ENCODE peak calls at places on chromosomes 2 and 18, in eight cellular contexts. J, X, V, O, U, C, Y and L are unnamed samples.

GRCh38 chr2:105239924-105240323 is 1.6 kb upstream of the GPR45 start:
- DNase-seq in U (no peak), Y (peak), V (no peak), X (peak), O (no peak), J (no peak), C (no peak), L (no peak)

GRCh38 chr18:52426462-52426861 is 86.5 kb downstream of the DCC start:
- DNase-seq in X (no peak), J (no peak), Y (no peak), U (no peak), C (no peak), O (no peak), V (no peak), L (no peak)

GRCh38 chr2:64836566-64836965 is 152.6 kb upstream of the SLC1A4 start:
- DNase-seq in Y (no peak), J (no peak), O (no peak), X (no peak), V (no peak), C (no peak), U (no peak), L (no peak)

GRCh38 chr2:98383166-98383565 is 36.9 kb downstream of the CNGA3 start:
- DNase-seq in X (no peak), V (no peak), Y (no peak), C (no peak), J (no peak), U (no peak), O (no peak), L (no peak)

GRCh38 chr18:61149786-61150185 is 183.4 kb upstream of the CDH20 start:
- DNase-seq in V (no peak), J (no peak), O (no peak), U (no peak), X (no peak), C (no peak), Y (no peak), L (no peak)

GRCh38 chr2:5706717-5707455 is 14.7 kb downstream of the SOX11 start:
- DNase-seq in X (no peak), O (no peak), U (no peak), J (no peak), Y (no peak), C (peak), V (no peak), L (no peak)

GRCh38 chr2:37842732-37843353 is 82.2 kb upstream of the RMDN2 start:
- DNase-seq in V (no peak), X (no peak), U (no peak), O (no peak), Y (no peak), C (no peak), J (no peak), L (no peak)

GRCh38 chr2:200677721-200678532 is 92.1 kb downstream of the AOX1 start:
- DNase-seq in U (no peak), X (no peak), O (no peak), V (no peak), J (no peak), Y (peak), C (peak), L (no peak)

GRCh38 chr18:50817898-50818250 is 1.9 kb downstream of the MRO start:
- DNase-seq in J (no peak), C (no peak), V (no peak), O (no peak), Y (peak), U (no peak), X (no peak), L (no peak)

GRCh38 chr18:25896178-25896780 is 194.1 kb downstream of the SS18 start:
- DNase-seq in J (no peak), V (peak), X (no peak), Y (peak), O (peak), C (peak), U (no peak), L (no peak)

GRCh38 chr2:240452471-240453256 is 17.2 kb downstream of the GPC1 start:
- DNase-seq in X (no peak), J (peak), Y (no peak), V (peak), O (no peak), C (peak), U (peak), L (peak)

GRCh38 chr18:21262979-21263378 is 20.9 kb downstream of the GREB1L start:
- DNase-seq in J (no peak), U (no peak), C (peak), V (no peak), X (no peak), Y (no peak), O (no peak), L (no peak)

GRCh38 chr18:75727479-75727878 is 300.0 kb upstream of the SMIM21 start:
- DNase-seq in V (peak), U (no peak), Y (peak), O (no peak), J (peak), C (peak), X (no peak), L (peak)

GRCh38 chr2:10844083-10844482 is 31.5 kb upstream of the PDIA6 start:
- DNase-seq in U (peak), C (peak), J (peak), Y (no peak), X (peak), O (no peak), V (no peak), L (no peak)

GRCh38 chr2:158297606-158298005 is 158.9 kb downstream of the CCDC148 start:
- DNase-seq in Y (peak), U (no peak), O (no peak), X (peak), C (no peak), J (no peak), V (no peak), L (no peak)

GRCh38 chr2:175567435-175568061 is 386.0 kb upstream of the ATP5MC3 start:
- DNase-seq in U (no peak), C (no peak), Y (no peak), V (no peak), J (no peak), O (no peak), X (no peak), L (no peak)

GRCh38 chr2:15316370-15316814 is 244.7 kb downstream of the NBAS start:
- DNase-seq in C (peak), X (no peak), O (peak), Y (no peak), V (no peak), J (peak), U (no peak), L (no peak)

GRCh38 chr2:57443985-57444501 is 602.6 kb upstream of the VRK2 start:
- DNase-seq in C (no peak), U (no peak), Y (peak), J (no peak), V (no peak), X (no peak), O (no peak), L (no peak)

GRCh38 chr2:67295406-67295805 is 101.7 kb upstream of the ETAA1 start:
- DNase-seq in C (no peak), J (no peak), U (no peak), O (no peak), Y (no peak), X (no peak), V (no peak), L (no peak)

GRCh38 chr18:8625693-8626092 is 16.5 kb downstream of the RAB12 start:
- DNase-seq in J (no peak), X (no peak), V (no peak), U (no peak), C (no peak), O (no peak), Y (no peak), L (no peak)

GRCh38 chr18:34222396-34223163 is 2.1 kb downstream of the NOL4 start:
- DNase-seq in U (no peak), V (no peak), J (peak), O (no peak), Y (no peak), C (peak), X (no peak), L (peak)

GRCh38 chr2:168455692-168456525 is at the start of gene CERS6:
- DNase-seq in O (peak), J (peak), C (peak), V (peak), U (peak), Y (peak), X (peak), L (peak)

GRCh38 chr2:218015831-218016521 is 13.2 kb upstream of the TNS1 start:
- DNase-seq in O (no peak), Y (no peak), J (no peak), U (no peak), X (no peak), V (no peak), C (no peak), L (no peak)

GRCh38 chr2:74887445-74887951 is 53.6 kb downstream of the HK2 start:
- DNase-seq in V (no peak), Y (peak), C (no peak), U (no peak), O (no peak), J (no peak), X (no peak), L (no peak)

GRCh38 chr2:231238694-231239093 is 40.3 kb downstream of the ARMC9 start:
- DNase-seq in C (no peak), X (no peak), Y (no peak), J (no peak), O (no peak), U (no peak), V (no peak), L (no peak)

GRCh38 chr2:238278626-238279323 is 9.6 kb downstream of the PER2 start:
- DNase-seq in C (no peak), U (no peak), V (no peak), Y (no peak), J (no peak), X (no peak), O (no peak), L (no peak)

GRCh38 chr2:48779019-48779418 is 23.5 kb upstream of the LHCGR start:
- DNase-seq in X (no peak), O (no peak), J (no peak), Y (no peak), C (no peak), U (no peak), V (no peak), L (no peak)

GRCh38 chr2:106900130-106900529 is 14.2 kb upstream of the ST6GAL2 start:
- DNase-seq in O (no peak), X (no peak), U (no peak), Y (no peak), C (no peak), J (no peak), V (no peak), L (no peak)

GRCh38 chr2:189379287-189379630 is 62.0 kb upstream of the WDR75 start:
- DNase-seq in C (peak), V (no peak), O (no peak), U (no peak), X (no peak), J (no peak), Y (no peak), L (no peak)

GRCh38 chr2:163155279-163155883 is 316.8 kb upstream of the KCNH7 start:
- DNase-seq in X (peak), C (peak), J (no peak), O (no peak), U (no peak), V (peak), Y (peak), L (no peak)

GRCh38 chr18:29449424-29449823 is 1272.5 kb upstream of the CDH2 start:
- DNase-seq in U (no peak), V (no peak), J (no peak), O (no peak), C (no peak), Y (no peak), X (no peak), L (no peak)
- TF ChIP-seq CTCF in U (no peak), V (no peak), J (no peak), O (no peak), C (no peak), Y (no peak), X (no peak), L (no peak)

GRCh38 chr2:120736202-120736954 is 710 bp downstream of the GLI2 start:
- DNase-seq in X (no peak), J (peak), Y (no peak), V (peak), C (peak), U (peak), O (no peak), L (peak)
- TF ChIP-seq CTCF in X (no peak), J (no peak), Y (no peak), V (no peak), C (no peak), U (no peak), O (no peak), L (no peak)

GRCh38 chr2:210421916-210422315 is 54.6 kb downstream of the LANCL1 start:
- DNase-seq in X (peak), V (no peak), C (no peak), O (no peak), Y (peak), J (no peak), U (no peak), L (no peak)
- TF ChIP-seq CTCF in X (no peak), V (no peak), C (no peak), O (no peak), Y (no peak), J (no peak), U (no peak), L (no peak)

DNA sequence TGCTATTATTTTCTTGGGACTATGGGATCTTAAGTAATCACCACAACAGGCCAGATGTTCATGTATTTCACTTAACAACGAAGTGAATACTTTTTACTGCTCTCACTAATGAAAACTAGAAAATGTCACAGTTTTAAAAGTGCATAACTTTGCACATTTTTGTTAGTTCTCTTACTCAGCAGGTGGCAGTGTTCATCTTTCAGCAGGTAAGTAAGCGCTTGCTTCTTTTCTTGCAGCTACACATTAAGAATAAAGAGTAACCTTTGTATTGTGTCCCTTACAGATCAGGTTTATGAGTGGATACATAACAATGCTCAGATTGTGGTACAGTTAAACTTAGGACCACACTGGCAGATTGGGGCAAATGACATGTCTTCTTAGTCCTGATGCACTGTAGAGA is 61.0 kb downstream of the DAW1 start:
- DNase-seq in X (no peak), J (no peak), C (no peak), O (no peak), V (no peak), Y (no peak), U (no peak), L (no peak)
- TF ChIP-seq CTCF in X (peak), J (no peak), C (peak), O (no peak), V (no peak), Y (no peak), U (no peak), L (peak)

DNA sequence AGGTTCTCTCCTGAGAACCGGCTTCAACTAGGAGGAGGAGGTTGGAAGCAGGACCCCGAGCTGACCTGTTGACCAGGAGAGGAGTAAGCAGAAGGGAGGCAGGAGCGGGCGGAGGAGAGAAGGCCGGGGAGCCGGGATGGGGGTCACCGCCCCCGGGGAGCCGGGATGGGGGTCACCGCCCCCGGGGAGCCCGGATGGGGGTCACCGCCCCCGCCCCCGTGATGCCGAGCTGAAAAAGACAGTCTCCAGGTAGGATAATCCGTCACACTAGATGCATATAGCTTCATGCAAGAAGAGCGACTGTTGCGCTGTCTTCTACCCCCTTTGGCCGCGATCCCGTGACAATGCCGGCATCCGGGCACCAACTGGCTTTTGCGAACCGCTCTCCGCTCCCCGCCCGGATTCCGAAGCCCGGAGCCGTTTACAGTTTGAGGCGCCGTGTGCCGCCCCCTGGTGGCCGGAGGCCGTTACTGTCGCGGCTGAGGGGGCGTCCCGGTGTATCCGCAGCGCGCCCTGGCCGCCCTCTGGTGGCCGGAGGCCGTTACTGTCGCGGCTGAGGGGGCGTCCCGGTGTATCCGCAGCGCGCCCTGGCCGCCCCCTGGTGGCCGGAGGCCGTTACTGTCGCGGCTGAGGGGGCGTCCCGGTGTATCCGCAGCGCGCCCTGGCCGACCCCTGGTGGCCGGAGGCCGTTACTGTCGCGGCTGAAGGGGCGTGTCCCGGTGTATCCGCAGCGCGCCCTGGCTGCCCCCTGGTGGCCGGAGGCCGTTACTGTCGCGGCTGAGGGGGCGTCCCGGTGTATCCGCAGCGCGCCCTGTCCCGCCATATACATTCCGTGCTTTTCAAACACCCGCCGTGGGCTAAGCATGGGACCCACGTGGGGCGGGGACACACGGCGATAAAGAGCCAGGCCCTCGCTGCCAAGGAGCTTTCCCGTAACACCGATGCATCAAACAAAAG is 89.6 kb downstream of the ACTR3 start:
- DNase-seq in C (peak), Y (no peak), J (peak), U (no peak), V (no peak), X (no peak), O (peak), L (no peak)
- TF ChIP-seq CTCF in C (peak), Y (peak), J (peak), U (peak), V (peak), X (peak), O (peak), L (peak)

GRCh38 chr18:54444309-54444914 is 86.7 kb downstream of the C18orf54 start:
- DNase-seq in C (peak), X (peak), V (peak), U (no peak), Y (peak), J (peak), O (no peak), L (peak)
- TF ChIP-seq CTCF in C (peak), X (peak), V (peak), U (peak), Y (peak), J (peak), O (peak), L (peak)

DNA sequence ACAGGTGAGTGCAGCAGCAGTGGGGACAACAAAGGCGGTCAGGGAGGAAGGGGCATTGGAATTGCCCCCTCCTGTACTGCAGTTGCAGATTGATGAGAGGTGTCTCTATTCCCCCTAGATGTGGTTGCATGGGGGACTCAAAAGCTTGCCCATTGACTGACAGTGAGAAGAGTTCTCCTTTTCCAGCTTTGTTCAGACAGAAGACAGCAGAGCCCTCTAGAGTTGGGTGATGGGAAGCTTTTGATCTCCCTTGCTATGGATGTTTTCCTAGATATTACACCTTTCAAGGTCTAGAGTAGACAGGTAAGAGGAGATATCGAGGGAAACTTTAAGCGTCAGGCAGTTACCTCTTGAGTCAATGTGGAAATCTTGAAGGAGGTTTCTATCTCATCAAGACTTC is 2.9 kb downstream of the PROKR1 start:
- DNase-seq in V (no peak), J (no peak), O (no peak), Y (no peak), X (no peak), U (no peak), C (no peak), L (no peak)
- TF ChIP-seq CTCF in V (peak), J (peak), O (no peak), Y (peak), X (no peak), U (no peak), C (peak), L (no peak)

DNA sequence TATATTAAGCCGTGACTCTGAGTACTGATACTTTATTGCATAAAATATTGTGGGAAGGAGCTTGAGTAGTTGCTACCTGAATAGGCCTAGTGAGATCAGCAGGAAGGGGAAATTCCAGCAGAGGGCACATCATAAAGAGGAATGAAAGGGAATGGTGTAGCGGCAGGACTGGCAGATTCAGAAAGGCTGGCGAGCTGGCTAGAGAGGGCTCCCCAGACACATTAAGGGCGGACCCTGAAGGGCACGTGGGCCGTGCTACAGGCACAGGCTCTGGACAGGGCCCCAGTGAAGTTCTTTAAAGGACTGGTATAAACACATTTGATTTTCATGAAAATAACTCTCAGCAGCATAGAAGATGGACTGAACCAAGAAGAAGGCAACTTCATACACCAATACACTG is 43.0 kb downstream of the PTPN2 start:
- DNase-seq in V (no peak), J (no peak), X (no peak), C (peak), Y (no peak), O (no peak), U (no peak), L (no peak)
- TF ChIP-seq CTCF in V (no peak), J (peak), X (no peak), C (peak), Y (no peak), O (no peak), U (no peak), L (no peak)

DNA sequence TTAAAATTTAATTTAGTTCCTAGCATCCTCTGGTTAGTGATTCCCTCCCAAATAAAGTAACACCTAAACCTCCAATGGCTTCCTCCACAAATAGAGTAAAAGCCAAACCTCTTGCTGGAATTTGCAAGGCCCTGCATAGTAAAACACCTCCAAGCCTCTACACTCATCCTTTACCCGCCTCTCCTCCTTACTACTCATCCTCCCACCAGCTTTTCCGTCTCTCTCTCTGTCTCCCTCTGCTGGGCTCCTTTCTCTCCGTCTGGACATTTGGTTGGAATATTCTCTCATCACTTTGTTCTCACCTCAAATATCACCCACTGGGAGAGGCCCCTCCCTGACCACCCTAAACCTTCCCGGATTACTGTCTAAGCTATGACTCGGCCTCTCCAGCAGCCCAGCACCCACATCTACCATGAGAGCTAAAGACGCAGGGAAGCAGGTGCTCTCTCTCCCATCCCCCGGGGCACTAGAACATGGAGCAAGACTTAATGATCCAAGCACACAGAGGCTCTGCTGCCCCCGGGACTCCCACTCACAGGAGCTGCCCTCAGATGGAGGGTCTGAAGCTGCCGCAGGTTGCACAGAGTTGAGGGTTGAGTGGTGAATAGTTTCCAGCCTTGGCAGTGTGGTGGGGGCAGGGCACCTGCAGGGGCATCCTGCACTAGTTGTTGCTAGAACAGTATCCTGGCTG is 167.2 kb downstream of the FBXO15 start:
- DNase-seq in C (peak), X (no peak), J (peak), V (peak), U (no peak), O (no peak), Y (no peak), L (no peak)
- TF ChIP-seq CTCF in C (peak), X (peak), J (peak), V (peak), U (no peak), O (no peak), Y (peak), L (peak)